ENCODE peak calls at places on chromosomes 4 and X, in five cellular contexts. P, U, E, Y and M are unnamed samples.

GRCh38 chr4:158817562-158818370 is 48.9 kb downstream of the FNIP2 start:
- DNase-seq in P (peak; percentile 62), U (no peak), E (no peak), Y (no peak), M (no peak)

GRCh38 chrX:30735839-30736238 is 82.6 kb downstream of the GK start:
- DNase-seq in P (peak; percentile 57), U (peak; percentile 41), E (peak; percentile 63), Y (peak; percentile 15), M (peak; percentile 64)

GRCh38 chrX:74218895-74219294 is 85.1 kb upstream of the ZCCHC13 start:
- DNase-seq in P (no peak), U (no peak), E (no peak), Y (no peak), M (no peak)

GRCh38 chr4:124083706-124084105 is 628.8 kb downstream of the ANKRD50 start:
- DNase-seq in P (no peak), U (no peak), E (no peak), Y (no peak), M (no peak)

GRCh38 chrX:38220024-38220935 is at the start of gene SRPX:
- DNase-seq in P (peak; percentile 58), U (peak; percentile 20), E (peak; percentile 47), Y (peak; percentile 30), M (peak; percentile 64)

GRCh38 chr4:187389420-187389819 is 606.2 kb upstream of the ZFP42 start:
- DNase-seq in P (no peak), U (no peak), E (no peak), Y (no peak), M (no peak)

GRCh38 chr4:108008721-108009120 is 19.0 kb downstream of the HADH start:
- DNase-seq in P (no peak), U (no peak), E (no peak), Y (no peak), M (no peak)

GRCh38 chr4:109996531-109996930 is 83.8 kb downstream of the EGF start:
- DNase-seq in P (no peak), U (no peak), E (no peak), Y (no peak), M (no peak)

GRCh38 chr4:173177232-173177631 is 8.6 kb downstream of the GALNT7 start:
- DNase-seq in P (no peak), U (no peak), E (no peak), Y (no peak), M (peak; percentile 44)

GRCh38 chr4:177250056-177250696 is 59.5 kb upstream of the NEIL3 start:
- DNase-seq in P (peak; percentile 65), U (peak; percentile 67), E (peak; percentile 87), Y (peak; percentile 44), M (peak; percentile 63)

GRCh38 chrX:7891928-7892327 is 35.3 kb downstream of the PNPLA4 start:
- DNase-seq in P (no peak), U (no peak), E (no peak), Y (no peak), M (no peak)

GRCh38 chrX:39899876-39900787 is 197.6 kb downstream of the BCOR start:
- DNase-seq in P (no peak), U (no peak), E (no peak), Y (no peak), M (no peak)

GRCh38 chrX:123277347-123277746 is 93.3 kb downstream of the GRIA3 start:
- DNase-seq in P (no peak), U (no peak), E (no peak), Y (no peak), M (no peak)

GRCh38 chrX:138191998-138192397 is 519.5 kb downstream of the FGF13 start:
- DNase-seq in P (no peak), U (peak; percentile 24), E (peak; percentile 47), Y (no peak), M (peak; percentile 14)

GRCh38 chr4:14333616-14334015 is 668.7 kb upstream of the CPEB2 start:
- DNase-seq in P (no peak), U (no peak), E (no peak), Y (no peak), M (no peak)

GRCh38 chrX:36908801-36909403 is 99.3 kb upstream of the FAM47C start:
- DNase-seq in P (peak; percentile 19), U (no peak), E (peak; percentile 60), Y (no peak), M (peak; percentile 2)

GRCh38 chr4:85790582-85790981 is 315.6 kb downstream of the ARHGAP24 start:
- DNase-seq in P (peak; percentile 44), U (no peak), E (peak; percentile 11), Y (no peak), M (no peak)

GRCh38 chr4:112766422-112766821 is 129.5 kb downstream of the LARP7 start:
- DNase-seq in P (no peak), U (no peak), E (peak; percentile 49), Y (no peak), M (peak; percentile 58)

GRCh38 chr4:123346330-123346940 is 50.2 kb upstream of the SPRY1 start:
- DNase-seq in P (no peak), U (no peak), E (no peak), Y (no peak), M (no peak)

GRCh38 chr4:168678751-168679366 is 182.0 kb downstream of the PALLD start:
- DNase-seq in P (no peak), U (no peak), E (no peak), Y (no peak), M (no peak)

GRCh38 chr4:40564004-40564403 is 65.7 kb downstream of the RBM47 start:
- DNase-seq in P (no peak), U (no peak), E (no peak), Y (no peak), M (no peak)

GRCh38 chr4:92304073-92304472 is 307 bp downstream of the GRID2 start:
- DNase-seq in P (no peak), U (peak; percentile 9), E (no peak), Y (no peak), M (no peak)

GRCh38 chr4:139609647-139610046 is 53.6 kb upstream of the SETD7 start:
- DNase-seq in P (peak; percentile 37), U (no peak), E (no peak), Y (no peak), M (no peak)

GRCh38 chrX:119755981-119756533 is 2.3 kb upstream of the SOWAHD start:
- DNase-seq in P (no peak), U (no peak), E (no peak), Y (no peak), M (no peak)

GRCh38 chr4:2878346-2878745 is 34.7 kb downstream of the ADD1 start:
- DNase-seq in P (peak; percentile 24), U (no peak), E (no peak), Y (no peak), M (no peak)

GRCh38 chrX:10239611-10240064 is 82.9 kb downstream of the CLCN4 start:
- DNase-seq in P (no peak), U (no peak), E (no peak), Y (no peak), M (no peak)

GRCh38 chrX:40090050-40090804 is 7.5 kb downstream of the BCOR start:
- DNase-seq in P (peak; percentile 8), U (no peak), E (peak; percentile 46), Y (peak; percentile 35), M (peak; percentile 81)

GRCh38 chr4:89929425-89930272 is 35.0 kb downstream of the MMRN1 start:
- DNase-seq in P (peak; percentile 50), U (no peak), E (no peak), Y (no peak), M (no peak)

GRCh38 chrX:119073911-119074310 is 1.1 kb downstream of the CT47C1 start:
- DNase-seq in P (no peak), U (no peak), E (no peak), Y (no peak), M (no peak)

GRCh38 chr4:182881928-182882327 is 35.3 kb downstream of the DCTD start:
- DNase-seq in P (no peak), U (no peak), E (no peak), Y (peak; percentile 36), M (no peak)

GRCh38 chrX:98203800-98204199 is 1320.1 kb downstream of the RPA4 start:
- DNase-seq in P (no peak), U (no peak), E (no peak), Y (no peak), M (no peak)

GRCh38 chr4:156941940-156942548 is 29.6 kb downstream of the PDGFC start:
- DNase-seq in P (peak; percentile 88), U (peak; percentile 26), E (peak; percentile 87), Y (no peak), M (peak; percentile 7)

GRCh38 chr4:87840149-87840548 is 7.4 kb downstream of the MEPE start:
- DNase-seq in P (no peak), U (no peak), E (no peak), Y (no peak), M (no peak)

GRCh38 chrX:154486396-154487207 is at the start of gene UBL4A:
- DNase-seq in P (peak; percentile 15), U (peak; percentile 21), E (peak; percentile 83), Y (peak; percentile 64), M (peak; percentile 93)

GRCh38 chrX:48806088-48806487 is 4.2 kb downstream of the HDAC6 start:
- DNase-seq in P (no peak), U (no peak), E (no peak), Y (no peak), M (no peak)

GRCh38 chrX:21741378-21741777 is 16.5 kb downstream of the SMPX start:
- DNase-seq in P (no peak), U (no peak), E (no peak), Y (no peak), M (no peak)

GRCh38 chrX:21738950-21739287 is 19.0 kb downstream of the SMPX start:
- DNase-seq in P (no peak), U (no peak), E (no peak), Y (no peak), M (no peak)

GRCh38 chrX:21735753-21736127 is 22.2 kb downstream of the SMPX start:
- DNase-seq in P (no peak), U (no peak), E (no peak), Y (no peak), M (no peak)

GRCh38 chrX:21740329-21741274 is 17.3 kb downstream of the SMPX start:
- DNase-seq in P (no peak), U (no peak), E (no peak), Y (peak; percentile 47), M (no peak)

GRCh38 chrX:21738145-21738949 is 19.6 kb downstream of the SMPX start:
- DNase-seq in P (no peak), U (peak; percentile 18), E (peak; percentile 18), Y (no peak), M (peak; percentile 52)
- H3K4me3 ChIP-seq in P (no peak overlapping the region), U (no peak overlapping the region), E (no peak overlapping the region), Y (no peak overlapping the region), M (peak overlapping the region; percentile 31)

GRCh38 chrX:104008831-104009230 is 4.7 kb downstream of the H2BW1 start:
- DNase-seq in P (no peak), U (no peak), E (no peak), Y (no peak), M (no peak)

GRCh38 chrX:104013158-104013557 is 350 bp downstream of the H2BW1 start:
- DNase-seq in P (no peak), U (no peak), E (no peak), Y (no peak), M (no peak)

GRCh38 chrX:104018126-104018525 is 4.6 kb upstream of the H2BW1 start:
- DNase-seq in P (no peak), U (no peak), E (no peak), Y (no peak), M (no peak)

GRCh38 chrX:104013606-104014005 is at the start of gene H2BW1:
- DNase-seq in P (no peak), U (no peak), E (no peak), Y (no peak), M (peak; percentile 23)
- H3K27me3 ChIP-seq in P (no peaks in the 10 kb centered on the region), U (no peaks in the 10 kb centered on the region), E (no peaks in the 10 kb centered on the region), Y (no peaks in the 10 kb centered on the region), M (no peaks in the 10 kb centered on the region)

GRCh38 chr4:52861171-52861873 is 795 bp upstream of the RASL11B start:
- DNase-seq in P (peak; percentile 26), U (no peak), E (no peak), Y (no peak), M (peak; percentile 48)
- H3K36me3 ChIP-seq in P (no peaks in the 10 kb centered on the region), U (peaks cover 29% of the 10 kb centered on the region), E (no peaks in the 10 kb centered on the region), Y (no peaks in the 10 kb centered on the region), M (peaks cover 25% of the 10 kb centered on the region)

GRCh38 chr4:83679692-83680091 is 143.8 kb downstream of the GPAT3 start:
- DNase-seq in P (no peak), U (no peak), E (no peak), Y (no peak), M (no peak)
- H3K4me3 ChIP-seq in P (no peak overlapping the region), U (no peak overlapping the region), E (no peak overlapping the region), Y (no peak overlapping the region), M (no peak overlapping the region)